ENCODE peak calls at places on chromosome 4, in four cellular contexts. R is GM12878, F is K562, Q is HepG2. V is an unnamed sample.

GRCh38 chr4:26074672-26075071 is 160.7 kb downstream of the SMIM20 start:
- DNase-seq in F (no peak), R (peak), Q (no peak), V (peak)

GRCh38 chr4:122203407-122203806 is 51.3 kb downstream of the BLTP1 start:
- DNase-seq in Q (no peak), F (no peak), R (no peak), V (no peak)

GRCh38 chr4:115927382-115927781 is 814.0 kb upstream of the NDST4 start:
- DNase-seq in F (no peak), Q (no peak), R (no peak), V (no peak)

GRCh38 chr4:33715996-33716395 is 2528.3 kb downstream of the ARAP2 start:
- DNase-seq in F (no peak), Q (no peak), R (no peak), V (no peak)

GRCh38 chr4:52425751-52426326 is 233.3 kb downstream of the USP46 start:
- DNase-seq in Q (no peak), F (no peak), R (no peak), V (no peak)

GRCh38 chr4:77052352-77052751 is 23.4 kb downstream of the CCNI start:
- DNase-seq in Q (peak), R (no peak), F (peak), V (no peak)

GRCh38 chr4:4362991-4363697 is 23.8 kb upstream of the NSG1 start:
- DNase-seq in Q (no peak), R (no peak), F (no peak), V (no peak)

GRCh38 chr4:2900701-2901100 is 57.1 kb downstream of the ADD1 start:
- DNase-seq in Q (no peak), F (no peak), R (no peak), V (no peak)

GRCh38 chr4:176791591-176792347 is 953 bp downstream of the VEGFC start:
- DNase-seq in R (no peak), F (no peak), Q (no peak), V (no peak)

GRCh38 chr4:26076000-26076587 is 162.1 kb downstream of the SMIM20 start:
- DNase-seq in F (no peak), Q (no peak), R (peak), V (no peak)

GRCh38 chr4:2254665-2255500 is 7.0 kb downstream of the MXD4 start:
- DNase-seq in F (no peak), Q (no peak), R (no peak), V (no peak)

GRCh38 chr4:53671757-53672156 is 80.5 kb upstream of the LNX1 start:
- DNase-seq in Q (no peak), F (no peak), R (no peak), V (no peak)

GRCh38 chr4:146585761-146586333 is 52.8 kb upstream of the POU4F2 start:
- DNase-seq in F (no peak), Q (no peak), R (no peak), V (no peak)

GRCh38 chr4:8643986-8644385 is 51.4 kb downstream of the CPZ start:
- DNase-seq in F (no peak), R (no peak), Q (no peak), V (no peak)

GRCh38 chr4:3517731-3518510 is 14.3 kb downstream of the LRPAP1 start:
- DNase-seq in R (no peak), F (no peak), Q (no peak), V (no peak)

GRCh38 chr4:152273343-152273742 is 262.5 kb downstream of the FBXW7 start:
- DNase-seq in Q (no peak), F (no peak), R (no peak), V (no peak)

GRCh38 chr4:39062094-39062493 is at the start of gene KLHL5:
- DNase-seq in R (no peak), Q (no peak), F (no peak), V (no peak)

GRCh38 chr4:14234330-14234729 is 606.8 kb upstream of the BOD1L1 start:
- DNase-seq in Q (no peak), F (no peak), R (no peak), V (no peak)

GRCh38 chr4:114423582-114423981 is 175.0 kb upstream of the UGT8 start:
- DNase-seq in R (peak), F (no peak), Q (no peak), V (no peak)

GRCh38 chr4:2259541-2260267 is 2.2 kb downstream of the MXD4 start:
- DNase-seq in R (no peak), Q (no peak), F (no peak), V (no peak)

GRCh38 chr4:4599886-4600285 is 58.0 kb upstream of the STX18 start:
- DNase-seq in F (no peak), R (no peak), Q (no peak), V (no peak)

GRCh38 chr4:2824329-2825183 is 19.1 kb upstream of the ADD1 start:
- DNase-seq in R (no peak), F (no peak), Q (no peak), V (no peak)

GRCh38 chr4:1192091-1192492 is 19.7 kb upstream of the SPON2 start:
- DNase-seq in R (no peak), F (no peak), Q (no peak), V (no peak)

GRCh38 chr4:83110222-83110945 is 4.1 kb downstream of the PLAC8 start:
- DNase-seq in R (peak), F (peak), Q (peak), V (peak)

GRCh38 chr4:52266537-52267137 is 215.5 kb downstream of the SPATA18 start:
- DNase-seq in Q (no peak), R (no peak), F (no peak), V (no peak)

GRCh38 chr4:1115528-1116293 is 2.3 kb upstream of the RNF212 start:
- DNase-seq in F (no peak), R (no peak), Q (no peak), V (no peak)

GRCh38 chr4:152515678-152516077 is 20.2 kb downstream of the FBXW7 start:
- DNase-seq in F (peak), R (no peak), Q (no peak), V (no peak)

GRCh38 chr4:165207016-165207430 is 338 bp upstream of the KLHL2 start:
- DNase-seq in F (no peak), Q (no peak), R (no peak), V (peak)

GRCh38 chr4:145281224-145281623 is 100.8 kb upstream of the OTUD4 start:
- DNase-seq in R (no peak), F (no peak), Q (no peak), V (no peak)

GRCh38 chr4:28926156-28926555 is 1794.0 kb upstream of the PCDH7 start:
- DNase-seq in Q (no peak), R (no peak), F (no peak), V (no peak)

GRCh38 chr4:53130896-53131561 is 234.8 kb downstream of the SCFD2 start:
- DNase-seq in F (no peak), Q (no peak), R (no peak), V (no peak)

GRCh38 chr4:111400736-111401135 is 744.5 kb upstream of the FAM241A start:
- DNase-seq in Q (no peak), F (no peak), R (no peak), V (no peak)

GRCh38 chr4:138115053-138115452 is 127.1 kb downstream of the SLC7A11 start:
- DNase-seq in F (no peak), Q (no peak), R (no peak), V (no peak)

GRCh38 chr4:12734586-12734985 is 749.6 kb downstream of the RAB28 start:
- DNase-seq in Q (no peak), F (no peak), R (no peak), V (no peak)

GRCh38 chr4:174058846-174059245 is 224.6 kb downstream of the FBXO8 start:
- DNase-seq in Q (no peak), R (no peak), F (no peak), V (no peak)

GRCh38 chr4:124907881-124908280 is 195.3 kb upstream of the ANKRD50 start:
- DNase-seq in R (no peak), F (no peak), Q (no peak), V (no peak)

GRCh38 chr4:109560687-109561452 is 824 bp downstream of the MCUB start:
- DNase-seq in Q (no peak), F (peak), R (peak), V (peak)

GRCh38 chr4:71141125-71141524 is 147.7 kb downstream of the DCK start:
- DNase-seq in F (no peak), Q (no peak), R (no peak), V (no peak)
- TF ChIP-seq TAF1 in F (no peak), Q (no peak), R (no peak), V (no peak)

GRCh38 chr4:30943356-30943755 is 223.2 kb downstream of the PCDH7 start:
- DNase-seq in Q (no peak), F (no peak), R (no peak), V (no peak)

GRCh38 chr4:30948653-30949052 is 228.5 kb downstream of the PCDH7 start:
- DNase-seq in Q (no peak), F (no peak), R (no peak), V (no peak)

GRCh38 chr4:30946288-30946687 is 226.1 kb downstream of the PCDH7 start:
- DNase-seq in R (no peak), Q (no peak), F (no peak), V (no peak)

GRCh38 chr4:30941641-30942040 is 221.5 kb downstream of the PCDH7 start:
- DNase-seq in Q (no peak), F (no peak), R (no peak), V (no peak)

DNA sequence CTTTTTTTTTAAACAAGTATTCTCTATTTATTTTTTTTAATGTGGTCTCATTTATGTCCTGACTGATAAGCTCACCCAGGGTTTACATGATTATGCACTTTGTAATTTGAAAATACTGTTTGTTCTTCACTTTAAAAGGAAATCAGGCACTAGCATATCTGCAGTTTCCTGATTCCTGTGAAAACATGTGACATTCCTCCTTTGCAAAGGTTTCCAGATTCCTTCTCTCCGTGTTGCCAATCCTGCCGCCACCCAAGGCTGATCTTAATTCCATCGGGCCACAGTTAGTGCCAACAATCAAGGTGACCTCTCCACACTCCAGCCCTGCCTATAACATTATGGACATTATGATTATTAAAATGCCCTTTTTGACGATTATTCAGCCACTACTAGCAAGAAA is 225.4 kb downstream of the PCDH7 start:
- DNase-seq in R (no peak), F (no peak), Q (no peak), V (no peak)
- TF ChIP-seq TAF1 in R (no peak), F (no peak), Q (no peak), V (no peak)

GRCh38 chr4:118190903-118191302 is 156.6 kb downstream of the NDST3 start:
- DNase-seq in R (no peak), F (no peak), Q (no peak), V (no peak)

DNA sequence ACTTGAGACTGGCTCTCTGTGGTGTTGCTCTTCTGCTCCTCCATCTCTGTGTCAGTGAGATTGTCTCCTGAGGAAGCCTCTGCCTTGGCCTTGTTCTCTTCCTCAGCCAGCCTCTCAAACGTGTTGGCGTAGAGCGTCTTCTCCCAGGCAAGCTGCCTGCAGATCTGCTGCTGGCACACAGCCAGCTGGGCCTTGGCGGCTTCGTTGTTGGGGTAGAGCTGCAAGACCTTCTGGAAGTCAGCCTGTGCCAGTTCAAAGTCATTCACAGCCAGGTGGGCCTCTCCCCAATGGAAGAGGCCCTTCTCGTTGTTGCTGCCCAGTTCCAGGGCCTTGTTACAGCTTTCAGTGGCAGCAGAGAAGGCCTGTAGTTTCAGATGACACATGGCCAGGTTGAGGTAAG is 159.1 kb downstream of the NDST3 start:
- DNase-seq in R (no peak), Q (no peak), F (no peak), V (no peak)
- TF ChIP-seq TAF1 in R (no peak), Q (no peak), F (no peak), V (no peak)

GRCh38 chr4:158079661-158080060 is 93.2 kb downstream of the GASK1B start:
- DNase-seq in F (no peak), Q (no peak), R (no peak), V (no peak)
- TF ChIP-seq TAF1 in F (no peak), Q (no peak), R (no peak), V (no peak)

DNA sequence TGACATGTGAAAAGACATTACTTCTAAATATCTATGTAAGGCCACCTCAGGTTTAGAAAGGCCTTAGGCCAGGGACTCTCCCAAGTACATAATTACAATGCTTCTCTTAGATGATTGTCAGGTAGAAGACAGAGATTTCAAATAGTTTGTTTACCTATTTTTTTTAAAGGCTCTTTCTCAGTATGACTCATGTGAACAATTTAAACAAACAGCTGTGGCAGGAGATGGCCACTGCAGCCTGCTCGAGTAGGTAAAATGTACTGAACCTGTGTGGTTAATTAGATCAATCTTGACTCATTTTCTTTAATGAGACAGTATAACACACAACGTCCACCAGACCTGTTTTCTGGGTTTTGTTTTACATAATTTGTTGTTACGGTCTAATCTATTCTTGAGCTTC is 50.2 kb downstream of the LEF1 start:
- DNase-seq in Q (peak), R (peak), F (peak), V (no peak)
- TF ChIP-seq TAF1 in Q (no peak), R (no peak), F (no peak), V (no peak)

V was measured in GM12891.